ENCODE peak calls at places on chromosomes 16 and 17, in four cellular contexts. W is skeletal muscle cell; P is breast epithelium; X is activated T-cell treated with anti-CD3 and anti-CD28 coated beads, Interleukin-2, amount 50 U/mL, for 4 hours. Z is an unnamed sample.
A peak's percentile ranks its signal among the peaks of the same experiment; 100 is the strongest.

GRCh38 chr17:82020874-82021727 is 1.6 kb downstream of the CENPX start:
- DNase-seq in W (peak; percentile 18), P (peak; percentile 81), X (peak; percentile 56), Z (peak; percentile 60)

GRCh38 chr17:46106966-46107644 is 86.1 kb downstream of the KANSL1 start:
- DNase-seq in W (no peak), P (no peak), X (no peak), Z (no peak)

GRCh38 chr16:58443783-58444182 is 51.5 kb downstream of the GINS3 start:
- DNase-seq in W (no peak), P (no peak), X (no peak), Z (no peak)

GRCh38 chr17:80204626-80205468 is 15.3 kb downstream of the SGSH start:
- DNase-seq in W (no peak), P (no peak), X (no peak), Z (no peak)

GRCh38 chr16:11632455-11632921 is 35.8 kb upstream of the SNN start:
- DNase-seq in W (peak; percentile 51), P (no peak), X (no peak), Z (no peak)

GRCh38 chr17:53150101-53150698 is 672.5 kb upstream of the KIF2B start:
- DNase-seq in W (no peak), P (no peak), X (no peak), Z (no peak)

GRCh38 chr17:29124135-29124930 is 55.9 kb downstream of the MYO18A start:
- DNase-seq in W (no peak), P (no peak), X (peak; percentile 30), Z (no peak)

GRCh38 chr16:12538667-12539081 is 265.0 kb downstream of the CPPED1 start:
- DNase-seq in W (no peak), P (no peak), X (no peak), Z (no peak)

GRCh38 chr16:55701442-55702319 is 45.9 kb downstream of the SLC6A2 start:
- DNase-seq in W (no peak), P (no peak), X (no peak), Z (peak; percentile 27)

GRCh38 chr17:40071720-40072480 is 9.1 kb downstream of the THRA start:
- DNase-seq in W (no peak), P (peak; percentile 87), X (no peak), Z (no peak)

GRCh38 chr17:31313982-31314787 is at the start of gene EVI2B:
- DNase-seq in W (no peak), P (no peak), X (no peak), Z (no peak)

GRCh38 chr17:80433916-80434666 is 19.1 kb downstream of the ENDOV start:
- DNase-seq in W (no peak), P (no peak), X (no peak), Z (no peak)

GRCh38 chr17:50634915-50635719 is 436 bp downstream of the ABCC3 start:
- DNase-seq in W (no peak), P (no peak), X (no peak), Z (no peak)

GRCh38 chr16:55759983-55760664 is 72.8 kb downstream of the CES1 start:
- DNase-seq in W (no peak), P (no peak), X (no peak), Z (no peak)

GRCh38 chr17:35338230-35338629 is 35.2 kb downstream of the SLFN11 start:
- DNase-seq in W (no peak), P (no peak), X (no peak), Z (no peak)

GRCh38 chr16:4212207-4212933 is 29.5 kb downstream of the SRL start:
- DNase-seq in W (no peak), P (no peak), X (no peak), Z (no peak)

GRCh38 chr16:82470506-82471196 is 156.1 kb upstream of the CDH13 start:
- DNase-seq in W (no peak), P (no peak), X (no peak), Z (no peak)

GRCh38 chr17:29076722-29077121 is 33.8 kb downstream of the PIPOX start:
- DNase-seq in W (no peak), P (no peak), X (no peak), Z (no peak)

GRCh38 chr16:56632848-56633365 is 448 bp downstream of the MT1M start:
- DNase-seq in W (no peak), P (no peak), X (no peak), Z (no peak)

GRCh38 chr17:27400991-27401390 is 55.3 kb upstream of the KSR1 start:
- DNase-seq in W (no peak), P (no peak), X (no peak), Z (no peak)

Z was measured in activated naive CD4-positive, alpha-beta T cell treated with anti-CD3 and anti-CD28 coated beads, Interleukin-2, amount 50 U/mL, for 16 hours.